ENCODE peak calls at places on chromosome 10, in four cellular contexts. Q, D, H and E are unnamed samples.

GRCh38 chr10:94299417-94299816 is 63.3 kb downstream of the NOC3L start:
- DNase-seq in Q (no peak), H (peak; percentile 15), D (peak; percentile 59), E (no peak)

GRCh38 chr10:1677307-1677939 is 59.9 kb downstream of the ADARB2 start:
- DNase-seq in H (no peak), D (no peak), Q (no peak), E (no peak)

GRCh38 chr10:107391901-107392300 is 227.4 kb upstream of the SORCS1 start:
- DNase-seq in Q (no peak), D (no peak), H (no peak), E (no peak)

GRCh38 chr10:100725041-100725440 is 20.3 kb upstream of the PAX2 start:
- DNase-seq in H (no peak), Q (no peak), D (no peak), E (no peak)

GRCh38 chr10:105585215-105585614 is 944.1 kb downstream of the SORCS3 start:
- DNase-seq in H (no peak), Q (no peak), D (no peak), E (no peak)

GRCh38 chr10:112754001-112754411 is 196.0 kb upstream of the TCF7L2 start:
- DNase-seq in H (no peak), Q (no peak), D (no peak), E (no peak)

GRCh38 chr10:104417629-104418292 is 64.1 kb downstream of the CFAP58 start:
- DNase-seq in H (no peak), Q (no peak), D (no peak), E (no peak)

GRCh38 chr10:26939290-26939956 is 78.7 kb upstream of the ABI1 start:
- DNase-seq in H (no peak), Q (no peak), D (no peak), E (no peak)

GRCh38 chr10:124649209-124649608 is 95.0 kb downstream of the FAM53B start:
- DNase-seq in D (no peak), Q (no peak), H (no peak), E (no peak)

GRCh38 chr10:128560993-128561392 is 434.8 kb upstream of the MKI67 start:
- DNase-seq in H (no peak), Q (no peak), D (no peak), E (no peak)

GRCh38 chr10:61400524-61400923 is 52.7 kb downstream of the TMEM26 start:
- DNase-seq in Q (no peak), D (no peak), H (no peak), E (no peak)

GRCh38 chr10:112221545-112221944 is 38.0 kb upstream of the GPAM start:
- DNase-seq in H (no peak), Q (no peak), D (no peak), E (no peak)

GRCh38 chr10:8640878-8641277 is 586.4 kb downstream of the GATA3 start:
- DNase-seq in D (no peak), H (no peak), Q (no peak), E (no peak)

GRCh38 chr10:15316144-15316543 is 54.9 kb downstream of the FAM171A1 start:
- DNase-seq in Q (no peak), H (peak; percentile 7), D (no peak), E (no peak)

GRCh38 chr10:116809528-116810500 is 39.5 kb upstream of the ENO4 start:
- DNase-seq in Q (no peak), D (peak; percentile 53), H (peak; percentile 12), E (peak; percentile 31)

GRCh38 chr10:22736134-22736533 is 21.8 kb upstream of the PIP4K2A start:
- DNase-seq in H (no peak), D (peak; percentile 24), Q (no peak), E (no peak)

GRCh38 chr10:63523015-63523414 is 1.8 kb downstream of the REEP3 start:
- DNase-seq in D (no peak), Q (no peak), H (no peak), E (no peak)

GRCh38 chr10:63518690-63519288 is 2.4 kb upstream of the REEP3 start:
- DNase-seq in Q (no peak), D (no peak), H (no peak), E (no peak)

GRCh38 chr10:63521389-63522128 is at the start of gene REEP3:
- DNase-seq in Q (no peak), D (peak; percentile 81), H (peak; percentile 46), E (no peak)

GRCh38 chr10:63522129-63522687 is 1.0 kb downstream of the REEP3 start:
- DNase-seq in H (no peak), D (peak; percentile 31), Q (no peak), E (no peak)

DNA sequence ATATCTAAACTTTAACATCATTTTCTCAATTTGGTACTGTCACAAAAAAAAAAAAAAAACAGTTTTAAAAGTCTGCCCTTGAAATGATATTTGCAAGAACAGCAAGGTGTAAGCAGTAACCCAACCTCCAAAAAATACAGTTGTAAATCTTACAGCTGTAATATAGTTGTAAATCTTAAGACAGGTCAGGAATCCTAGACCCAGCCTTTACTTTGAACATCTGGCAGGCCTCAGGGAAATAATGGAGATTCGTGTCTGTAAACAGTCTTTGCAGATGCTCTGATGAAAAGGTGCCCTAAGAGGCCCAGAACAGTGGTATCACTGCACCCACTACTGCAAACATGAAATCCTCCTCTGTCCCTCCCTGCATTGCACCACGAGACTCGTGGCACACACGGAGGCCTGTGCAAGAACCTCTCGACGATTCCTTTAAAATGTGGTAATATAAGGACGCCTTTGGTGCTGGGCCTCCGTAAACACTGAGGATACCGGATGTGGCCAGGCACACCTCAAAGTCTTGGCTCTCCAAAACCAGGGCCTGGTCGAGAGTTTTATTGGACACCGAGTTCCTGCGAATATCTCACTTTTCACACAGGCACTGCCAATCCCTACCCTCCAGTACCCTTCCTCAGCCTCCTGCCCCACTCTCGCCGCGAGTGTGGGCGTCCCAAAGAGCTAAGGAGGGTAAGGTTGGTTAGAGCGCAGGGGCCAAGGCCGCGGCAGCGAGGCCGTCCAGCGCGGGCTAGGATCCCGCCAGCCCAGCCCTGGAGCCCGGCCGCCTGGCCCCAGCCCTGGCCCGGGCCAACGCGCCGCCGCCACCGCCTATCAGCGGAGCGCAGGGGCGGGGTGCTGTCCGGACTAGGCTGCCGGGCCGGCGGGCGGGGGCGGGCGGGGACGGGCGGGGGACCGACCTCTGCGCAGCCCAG is 475 bp upstream of the REEP3 start:
- DNase-seq in D (peak; percentile 92), Q (no peak), H (peak; percentile 51), E (peak; percentile 48)
- TF ChIP-seq TCF7L2 in D (no peak), Q (no peak), H (no peak), E (no peak)

GRCh38 chr10:131430716-131431402 is 119.3 kb upstream of the TCERG1L start:
- DNase-seq in Q (no peak), H (no peak), D (no peak), E (no peak)
- TF ChIP-seq TCF7L2 in Q (no peak), H (no peak), D (no peak), E (no peak)

GRCh38 chr10:43250925-43251663 is 15.8 kb downstream of the RASGEF1A start:
- DNase-seq in D (no peak), Q (no peak), H (no peak), E (no peak)

GRCh38 chr10:43252785-43253341 is 14.0 kb downstream of the RASGEF1A start:
- DNase-seq in Q (no peak), H (no peak), D (no peak), E (no peak)

GRCh38 chr10:43250625-43250924 is 16.3 kb downstream of the RASGEF1A start:
- DNase-seq in Q (no peak), D (no peak), H (no peak), E (no peak)

GRCh38 chr10:43252166-43252784 is 14.6 kb downstream of the RASGEF1A start:
- DNase-seq in H (no peak), Q (no peak), D (no peak), E (no peak)

GRCh38 chr10:43251664-43252165 is 15.2 kb downstream of the RASGEF1A start:
- DNase-seq in D (no peak), H (no peak), Q (no peak), E (no peak)
- TF ChIP-seq TCF7L2 in D (no peak), H (no peak), Q (no peak), E (no peak)

DNA sequence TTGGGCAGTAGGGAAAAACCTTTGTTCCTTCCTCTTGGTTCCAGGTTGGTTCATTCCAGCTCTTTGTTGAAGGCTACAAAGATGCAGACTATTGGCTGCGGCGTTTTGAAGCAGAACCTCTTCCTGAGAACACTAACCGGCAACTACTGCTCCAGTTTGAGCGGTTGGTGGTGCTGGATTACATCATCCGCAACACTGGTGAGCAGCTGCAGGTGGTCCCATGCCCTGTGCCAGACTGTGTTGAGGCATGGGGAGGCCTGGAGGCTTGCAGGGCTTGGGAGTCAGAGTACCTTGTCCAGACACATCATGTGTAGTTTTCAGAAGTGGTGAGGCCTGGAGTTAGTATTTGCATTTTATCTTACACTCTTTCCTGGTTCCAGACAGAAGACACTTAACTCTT is 16.3 kb downstream of the PI4K2A start:
- DNase-seq in D (no peak), H (no peak), Q (no peak), E (no peak)
- TF ChIP-seq TCF7L2 in D (no peak), H (no peak), Q (no peak), E (no peak)

DNA sequence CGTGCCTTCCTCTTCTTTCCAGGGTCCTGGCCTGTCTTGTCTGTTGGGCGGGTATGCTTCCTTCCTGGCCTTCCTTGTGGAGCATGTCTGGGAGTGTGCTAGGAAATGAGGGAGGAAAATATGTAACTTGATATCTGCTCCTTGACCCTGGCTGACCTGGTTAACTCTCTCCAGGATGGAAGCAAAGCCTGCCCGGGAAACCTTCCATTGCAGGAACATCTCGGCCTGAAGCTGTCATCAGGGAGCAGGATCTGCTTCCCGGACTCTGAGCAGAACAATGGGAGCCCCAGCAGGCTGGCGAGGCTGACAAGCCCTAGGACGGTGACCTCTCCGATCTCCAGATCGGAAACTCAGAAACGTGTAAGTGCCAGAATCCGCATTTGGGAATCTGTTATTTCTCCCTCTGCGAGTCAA is 340.3 kb downstream of the FRMD4A start:
- DNase-seq in H (no peak), D (no peak), Q (no peak), E (no peak)
- TF ChIP-seq TCF7L2 in H (no peak), D (no peak), Q (no peak), E (no peak)

GRCh38 chr10:69630651-69631400 is 779 bp downstream of the FAM241B start:
- DNase-seq in H (no peak), Q (no peak), D (no peak), E (no peak)

GRCh38 chr10:69632516-69633199 is 2.6 kb downstream of the FAM241B start:
- DNase-seq in H (no peak), Q (no peak), D (no peak), E (no peak)

GRCh38 chr10:69629897-69630650 is at the start of gene FAM241B:
- DNase-seq in D (peak; percentile 96), Q (no peak), H (no peak), E (peak; percentile 45)

GRCh38 chr10:69629519-69629896 is 539 bp upstream of the FAM241B start:
- DNase-seq in D (no peak), Q (no peak), H (no peak), E (no peak)

DNA sequence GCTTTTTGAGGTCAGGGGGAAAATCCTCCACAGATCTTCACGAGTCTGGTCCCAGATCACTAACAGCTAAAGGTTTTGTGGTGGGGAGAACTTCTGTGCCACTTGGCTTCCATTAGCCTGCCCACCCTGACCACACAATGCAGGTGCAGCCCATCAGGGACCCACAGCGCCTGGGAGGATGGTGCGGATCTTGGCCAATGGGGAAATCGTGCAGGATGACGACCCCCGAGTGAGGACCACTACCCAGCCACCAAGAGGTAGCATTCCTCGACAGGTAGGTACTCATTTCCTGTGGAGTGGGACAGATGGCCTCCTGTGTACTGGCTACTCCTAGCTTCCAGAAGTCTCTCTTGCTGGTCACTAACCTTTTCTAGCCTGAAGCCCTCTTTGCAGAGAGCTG is 1.5 kb downstream of the FAM241B start:
- DNase-seq in Q (no peak), H (no peak), D (no peak), E (no peak)
- TF ChIP-seq TCF7L2 in Q (no peak), H (no peak), D (no peak), E (no peak)

GRCh38 chr10:122464158-122464510 is 2.8 kb downstream of the HTRA1 start:
- DNase-seq in H (no peak), Q (no peak), D (no peak), E (no peak)
- TF ChIP-seq TCF7L2 in H (no peak), Q (no peak), D (no peak), E (no peak)